ENCODE peak calls at places on chromosomes 7 and 10, in six cellular contexts. O is epithelial cell of prostate; L is activated CD8-positive, alpha-beta memory T cell treated with anti-CD3 and anti-CD28 coated beads for 24 hours; K is Calu3; B is choroid plexus epithelial cell; C is naive thymus-derived CD8-positive, alpha-beta T cell. S is an unnamed sample.
A peak's percentile ranks its signal among the peaks of the same experiment; 100 is the strongest.

GRCh38 chr10:79447911-79448731 is 2.7 kb upstream of the ZCCHC24 start:
- DNase-seq in C (no peak), O (no peak), L (no peak), B (no peak), K (no peak), S (no peak)

GRCh38 chr10:74824184-74825032 is 2.0 kb upstream of the KAT6B start:
- DNase-seq in K (no peak), C (peak; percentile 14), O (no peak), L (peak; percentile 70), B (no peak), S (no peak)

GRCh38 chr10:99548041-99548530 is 15.3 kb downstream of the NKX2-3 start:
- DNase-seq in L (no peak), C (no peak), K (no peak), O (no peak), B (peak; percentile 23), S (no peak)

GRCh38 chr7:117982071-117983055 is 109.1 kb upstream of the CTTNBP2 start:
- DNase-seq in O (no peak), B (peak; percentile 4), L (no peak), C (no peak), K (no peak), S (no peak)

GRCh38 chr7:133054167-133054840 is 27.6 kb downstream of the CHCHD3 start:
- DNase-seq in K (no peak), O (no peak), L (no peak), B (peak; percentile 23), C (no peak), S (no peak)

GRCh38 chr10:20596911-20597310 is 300.2 kb downstream of the NEBL start:
- DNase-seq in B (peak; percentile 60), L (no peak), O (no peak), K (no peak), C (no peak), S (no peak)

GRCh38 chr10:107544706-107545520 is 380.4 kb upstream of the SORCS1 start:
- DNase-seq in K (no peak), B (peak; percentile 18), L (no peak), C (no peak), O (no peak), S (no peak)

GRCh38 chr7:31106303-31107105 is 54.4 kb downstream of the ADCYAP1R1 start:
- DNase-seq in L (peak; percentile 37), K (no peak), B (no peak), O (no peak), C (no peak), S (peak; percentile 62)

GRCh38 chr10:92662852-92663251 is 26.9 kb upstream of the HHEX start:
- DNase-seq in O (no peak), B (peak; percentile 8), L (no peak), K (no peak), C (no peak), S (no peak)

GRCh38 chr10:77716943-77717735 is 79.5 kb upstream of the KCNMA1 start:
- DNase-seq in O (no peak), C (no peak), K (no peak), B (peak; percentile 66), L (no peak), S (no peak)

GRCh38 chr7:134200970-134201369 is 73.8 kb downstream of the LRGUK start:
- DNase-seq in B (no peak), K (no peak), L (no peak), C (no peak), O (no peak), S (no peak)

GRCh38 chr7:9149499-9150082 is 716.2 kb downstream of the NXPH1 start:
- DNase-seq in L (no peak), B (no peak), O (no peak), K (no peak), C (no peak), S (no peak)

GRCh38 chr7:100949931-100950443 is 653 bp downstream of the MUC3A start:
- DNase-seq in C (no peak), B (no peak), K (no peak), L (no peak), O (no peak), S (no peak)

GRCh38 chr7:127782550-127783266 is 130.7 kb downstream of the SND1 start:
- DNase-seq in C (no peak), L (no peak), B (peak; percentile 47), O (no peak), K (no peak), S (no peak)

S was measured in type B pancreatic cell.